ENCODE peak calls at places on chromosomes 1 and 21, in nine cellular contexts. One of them, this sample, is unnamed.

GRCh38 chr1:51234721-51235425 is 1.2 kb upstream of the RNF11 start:
- DNase-seq in thoracic aorta: peak; percentile 47
- DNase-seq in NCI-H748 treated with DMSO at 0.1 percent for 48 hours: peak; percentile 63
- DNase-seq in HuH-7.5: no peak
- DNase-seq in type B pancreatic cell: no peak
- DNase-seq in WTC11: no peak
- DNase-seq in HTR-8/SVneo: no peak
- DNase-seq in epithelial cell of esophagus: peak; percentile 76
- DNase-seq in glutamatergic neuron: peak; percentile 25
- DNase-seq in this sample: no peak

GRCh38 chr1:204983121-204983520 is 59.9 kb upstream of the CNTN2 start:
- DNase-seq in thoracic aorta: no peak
- DNase-seq in NCI-H748 treated with DMSO at 0.1 percent for 48 hours: no peak
- DNase-seq in HuH-7.5: no peak
- DNase-seq in type B pancreatic cell: no peak
- DNase-seq in WTC11: no peak
- DNase-seq in HTR-8/SVneo: no peak
- DNase-seq in epithelial cell of esophagus: no peak
- DNase-seq in glutamatergic neuron: no peak
- DNase-seq in this sample: no peak

GRCh38 chr1:25773441-25774125 is 26.4 kb upstream of the SELENON start:
- DNase-seq in thoracic aorta: no peak
- DNase-seq in NCI-H748 treated with DMSO at 0.1 percent for 48 hours: no peak
- DNase-seq in HuH-7.5: peak; percentile 89
- DNase-seq in type B pancreatic cell: no peak
- DNase-seq in WTC11: no peak
- DNase-seq in HTR-8/SVneo: peak; percentile 40
- DNase-seq in epithelial cell of esophagus: peak; percentile 36
- DNase-seq in glutamatergic neuron: peak; percentile 62
- DNase-seq in this sample: no peak

GRCh38 chr1:160675641-160676410 is 29.0 kb upstream of the SLAMF1 start:
- DNase-seq in thoracic aorta: no peak
- DNase-seq in NCI-H748 treated with DMSO at 0.1 percent for 48 hours: no peak
- DNase-seq in HuH-7.5: peak; percentile 12
- DNase-seq in type B pancreatic cell: no peak
- DNase-seq in WTC11: peak; percentile 75
- DNase-seq in HTR-8/SVneo: peak; percentile 37
- DNase-seq in epithelial cell of esophagus: peak; percentile 75
- DNase-seq in glutamatergic neuron: peak; percentile 78
- DNase-seq in this sample: peak; percentile 32

GRCh38 chr1:160077496-160077895 is 3.8 kb upstream of the KCNJ9 start:
- DNase-seq in thoracic aorta: no peak
- DNase-seq in NCI-H748 treated with DMSO at 0.1 percent for 48 hours: no peak
- DNase-seq in HuH-7.5: no peak
- DNase-seq in type B pancreatic cell: no peak
- DNase-seq in WTC11: no peak
- DNase-seq in HTR-8/SVneo: no peak
- DNase-seq in epithelial cell of esophagus: no peak
- DNase-seq in glutamatergic neuron: no peak
- DNase-seq in this sample: no peak

GRCh38 chr1:46288485-46289133 is 14.8 kb downstream of the LRRC41 start:
- DNase-seq in thoracic aorta: no peak
- DNase-seq in NCI-H748 treated with DMSO at 0.1 percent for 48 hours: no peak
- DNase-seq in HuH-7.5: no peak
- DNase-seq in type B pancreatic cell: no peak
- DNase-seq in WTC11: no peak
- DNase-seq in HTR-8/SVneo: no peak
- DNase-seq in epithelial cell of esophagus: peak; percentile 81
- DNase-seq in glutamatergic neuron: no peak
- DNase-seq in this sample: no peak

GRCh38 chr1:10765734-10766478 is 30.5 kb downstream of the CASZ1 start:
- DNase-seq in thoracic aorta: no peak
- DNase-seq in NCI-H748 treated with DMSO at 0.1 percent for 48 hours: peak; percentile 95
- DNase-seq in HuH-7.5: no peak
- DNase-seq in type B pancreatic cell: no peak
- DNase-seq in WTC11: no peak
- DNase-seq in HTR-8/SVneo: no peak
- DNase-seq in epithelial cell of esophagus: peak; percentile 62
- DNase-seq in glutamatergic neuron: no peak
- DNase-seq in this sample: no peak

GRCh38 chr1:25037174-25038074 is 107.3 kb upstream of the RUNX3 start:
- DNase-seq in thoracic aorta: no peak
- DNase-seq in NCI-H748 treated with DMSO at 0.1 percent for 48 hours: no peak
- DNase-seq in HuH-7.5: peak; percentile 73
- DNase-seq in type B pancreatic cell: no peak
- DNase-seq in WTC11: peak; percentile 75
- DNase-seq in HTR-8/SVneo: peak; percentile 53
- DNase-seq in epithelial cell of esophagus: peak; percentile 46
- DNase-seq in glutamatergic neuron: peak; percentile 74
- DNase-seq in this sample: no peak

GRCh38 chr1:211939876-211940468 is 95.4 kb downstream of the INTS7 start:
- DNase-seq in thoracic aorta: no peak
- DNase-seq in NCI-H748 treated with DMSO at 0.1 percent for 48 hours: no peak
- DNase-seq in HuH-7.5: no peak
- DNase-seq in type B pancreatic cell: no peak
- DNase-seq in WTC11: no peak
- DNase-seq in HTR-8/SVneo: no peak
- DNase-seq in epithelial cell of esophagus: no peak
- DNase-seq in glutamatergic neuron: no peak
- DNase-seq in this sample: no peak

GRCh38 chr1:68217060-68217554 is 15.2 kb downstream of the WLS start:
- DNase-seq in thoracic aorta: no peak
- DNase-seq in NCI-H748 treated with DMSO at 0.1 percent for 48 hours: peak; percentile 89
- DNase-seq in HuH-7.5: no peak
- DNase-seq in type B pancreatic cell: no peak
- DNase-seq in WTC11: no peak
- DNase-seq in HTR-8/SVneo: no peak
- DNase-seq in epithelial cell of esophagus: no peak
- DNase-seq in glutamatergic neuron: no peak
- DNase-seq in this sample: peak; percentile 91

GRCh38 chr1:240980342-240980741 is 368.4 kb upstream of the GREM2 start:
- DNase-seq in thoracic aorta: no peak
- DNase-seq in NCI-H748 treated with DMSO at 0.1 percent for 48 hours: no peak
- DNase-seq in HuH-7.5: no peak
- DNase-seq in type B pancreatic cell: no peak
- DNase-seq in WTC11: no peak
- DNase-seq in HTR-8/SVneo: no peak
- DNase-seq in epithelial cell of esophagus: no peak
- DNase-seq in glutamatergic neuron: no peak
- DNase-seq in this sample: no peak

GRCh38 chr1:24619376-24619775 is 23.7 kb upstream of the SRRM1 start:
- DNase-seq in thoracic aorta: no peak
- DNase-seq in NCI-H748 treated with DMSO at 0.1 percent for 48 hours: no peak
- DNase-seq in HuH-7.5: no peak
- DNase-seq in type B pancreatic cell: no peak
- DNase-seq in WTC11: no peak
- DNase-seq in HTR-8/SVneo: no peak
- DNase-seq in epithelial cell of esophagus: no peak
- DNase-seq in glutamatergic neuron: no peak
- DNase-seq in this sample: no peak

GRCh38 chr21:44923481-44924084 is 2.9 kb upstream of the ITGB2 start:
- DNase-seq in thoracic aorta: no peak
- DNase-seq in NCI-H748 treated with DMSO at 0.1 percent for 48 hours: no peak
- DNase-seq in HuH-7.5: no peak
- DNase-seq in type B pancreatic cell: no peak
- DNase-seq in WTC11: no peak
- DNase-seq in HTR-8/SVneo: no peak
- DNase-seq in epithelial cell of esophagus: no peak
- DNase-seq in glutamatergic neuron: no peak
- DNase-seq in this sample: no peak

GRCh38 chr1:33424205-33424604 is 6.7 kb downstream of the PHC2 start:
- DNase-seq in thoracic aorta: no peak
- DNase-seq in NCI-H748 treated with DMSO at 0.1 percent for 48 hours: no peak
- DNase-seq in HuH-7.5: no peak
- DNase-seq in type B pancreatic cell: no peak
- DNase-seq in WTC11: no peak
- DNase-seq in HTR-8/SVneo: no peak
- DNase-seq in epithelial cell of esophagus: no peak
- DNase-seq in glutamatergic neuron: no peak
- DNase-seq in this sample: no peak

GRCh38 chr1:228396770-228397453 is 9.7 kb downstream of the TRIM11 start:
- DNase-seq in thoracic aorta: no peak
- DNase-seq in NCI-H748 treated with DMSO at 0.1 percent for 48 hours: no peak
- DNase-seq in HuH-7.5: no peak
- DNase-seq in type B pancreatic cell: no peak
- DNase-seq in WTC11: no peak
- DNase-seq in HTR-8/SVneo: no peak
- DNase-seq in epithelial cell of esophagus: no peak
- DNase-seq in glutamatergic neuron: no peak
- DNase-seq in this sample: no peak

GRCh38 chr1:168082008-168082876 is 54.5 kb downstream of the GPR161 start:
- DNase-seq in thoracic aorta: peak; percentile 27
- DNase-seq in NCI-H748 treated with DMSO at 0.1 percent for 48 hours: peak; percentile 50
- DNase-seq in HuH-7.5: peak; percentile 70
- DNase-seq in type B pancreatic cell: no peak
- DNase-seq in WTC11: peak; percentile 84
- DNase-seq in HTR-8/SVneo: peak; percentile 87
- DNase-seq in epithelial cell of esophagus: peak; percentile 81
- DNase-seq in glutamatergic neuron: peak; percentile 86
- DNase-seq in this sample: peak; percentile 62

GRCh38 chr1:180194546-180195207 is 35.4 kb upstream of the LHX4 start:
- DNase-seq in thoracic aorta: no peak
- DNase-seq in NCI-H748 treated with DMSO at 0.1 percent for 48 hours: no peak
- DNase-seq in HuH-7.5: no peak
- DNase-seq in type B pancreatic cell: no peak
- DNase-seq in WTC11: no peak
- DNase-seq in HTR-8/SVneo: no peak
- DNase-seq in epithelial cell of esophagus: no peak
- DNase-seq in glutamatergic neuron: peak; percentile 95
- DNase-seq in this sample: no peak

GRCh38 chr1:48670234-48671020 is 106.3 kb downstream of the BEND5 start:
- DNase-seq in thoracic aorta: no peak
- DNase-seq in NCI-H748 treated with DMSO at 0.1 percent for 48 hours: no peak
- DNase-seq in HuH-7.5: no peak
- DNase-seq in type B pancreatic cell: no peak
- DNase-seq in WTC11: no peak
- DNase-seq in HTR-8/SVneo: no peak
- DNase-seq in epithelial cell of esophagus: no peak
- DNase-seq in glutamatergic neuron: no peak
- DNase-seq in this sample: no peak

GRCh38 chr21:36246080-36246631 is 73.8 kb upstream of the MORC3 start:
- DNase-seq in thoracic aorta: no peak
- DNase-seq in NCI-H748 treated with DMSO at 0.1 percent for 48 hours: no peak
- DNase-seq in HuH-7.5: no peak
- DNase-seq in type B pancreatic cell: no peak
- DNase-seq in WTC11: no peak
- DNase-seq in HTR-8/SVneo: no peak
- DNase-seq in epithelial cell of esophagus: peak; percentile 44
- DNase-seq in glutamatergic neuron: no peak
- DNase-seq in this sample: no peak

GRCh38 chr1:6770727-6771567 is 14.3 kb upstream of the CAMTA1 start:
- DNase-seq in thoracic aorta: no peak
- DNase-seq in NCI-H748 treated with DMSO at 0.1 percent for 48 hours: no peak
- DNase-seq in HuH-7.5: no peak
- DNase-seq in type B pancreatic cell: no peak
- DNase-seq in WTC11: peak; percentile 34
- DNase-seq in HTR-8/SVneo: peak; percentile 63
- DNase-seq in epithelial cell of esophagus: peak; percentile 76
- DNase-seq in glutamatergic neuron: no peak
- DNase-seq in this sample: no peak

GRCh38 chr1:238991730-238992490 is 394.5 kb upstream of the CHRM3 start:
- DNase-seq in thoracic aorta: no peak
- DNase-seq in NCI-H748 treated with DMSO at 0.1 percent for 48 hours: no peak
- DNase-seq in HuH-7.5: no peak
- DNase-seq in type B pancreatic cell: no peak
- DNase-seq in WTC11: no peak
- DNase-seq in HTR-8/SVneo: no peak
- DNase-seq in epithelial cell of esophagus: no peak
- DNase-seq in glutamatergic neuron: no peak
- DNase-seq in this sample: no peak

GRCh38 chr1:185314416-185314815 is 2.6 kb downstream of the IVNS1ABP start:
- DNase-seq in thoracic aorta: no peak
- DNase-seq in NCI-H748 treated with DMSO at 0.1 percent for 48 hours: no peak
- DNase-seq in HuH-7.5: no peak
- DNase-seq in type B pancreatic cell: no peak
- DNase-seq in WTC11: no peak
- DNase-seq in HTR-8/SVneo: no peak
- DNase-seq in epithelial cell of esophagus: peak; percentile 46
- DNase-seq in glutamatergic neuron: no peak
- DNase-seq in this sample: no peak

GRCh38 chr1:11858968-11859871 is 475 bp upstream of the NPPB start:
- DNase-seq in thoracic aorta: no peak
- DNase-seq in NCI-H748 treated with DMSO at 0.1 percent for 48 hours: no peak
- DNase-seq in HuH-7.5: peak; percentile 74
- DNase-seq in type B pancreatic cell: peak; percentile 88
- DNase-seq in WTC11: peak; percentile 92
- DNase-seq in HTR-8/SVneo: peak; percentile 80
- DNase-seq in epithelial cell of esophagus: peak; percentile 58
- DNase-seq in glutamatergic neuron: no peak
- DNase-seq in this sample: peak; percentile 80

GRCh38 chr1:88609051-88609450 is 75.0 kb upstream of the PKN2 start:
- DNase-seq in thoracic aorta: no peak
- DNase-seq in NCI-H748 treated with DMSO at 0.1 percent for 48 hours: no peak
- DNase-seq in HuH-7.5: no peak
- DNase-seq in type B pancreatic cell: no peak
- DNase-seq in WTC11: no peak
- DNase-seq in HTR-8/SVneo: no peak
- DNase-seq in epithelial cell of esophagus: peak; percentile 4
- DNase-seq in glutamatergic neuron: no peak
- DNase-seq in this sample: no peak

GRCh38 chr1:112172294-112172882 is 182.9 kb upstream of the KCND3 start:
- DNase-seq in thoracic aorta: no peak
- DNase-seq in NCI-H748 treated with DMSO at 0.1 percent for 48 hours: no peak
- DNase-seq in HuH-7.5: peak; percentile 12
- DNase-seq in type B pancreatic cell: no peak
- DNase-seq in WTC11: peak; percentile 73
- DNase-seq in HTR-8/SVneo: peak; percentile 5
- DNase-seq in epithelial cell of esophagus: peak; percentile 81
- DNase-seq in glutamatergic neuron: no peak
- DNase-seq in this sample: peak; percentile 77

GRCh38 chr1:109425902-109426277 is 358 bp downstream of the PSMA5 start:
- DNase-seq in thoracic aorta: peak; percentile 15
- DNase-seq in NCI-H748 treated with DMSO at 0.1 percent for 48 hours: no peak
- DNase-seq in HuH-7.5: peak; percentile 23
- DNase-seq in type B pancreatic cell: no peak
- DNase-seq in WTC11: no peak
- DNase-seq in HTR-8/SVneo: peak; percentile 13
- DNase-seq in epithelial cell of esophagus: peak; percentile 74
- DNase-seq in glutamatergic neuron: no peak
- DNase-seq in this sample: no peak

GRCh38 chr1:159208460-159208825 is 3.8 kb downstream of the ACKR1 start:
- DNase-seq in thoracic aorta: no peak
- DNase-seq in NCI-H748 treated with DMSO at 0.1 percent for 48 hours: no peak
- DNase-seq in HuH-7.5: no peak
- DNase-seq in type B pancreatic cell: no peak
- DNase-seq in WTC11: peak; percentile 54
- DNase-seq in HTR-8/SVneo: no peak
- DNase-seq in epithelial cell of esophagus: no peak
- DNase-seq in glutamatergic neuron: no peak
- DNase-seq in this sample: no peak